ENCODE peak calls at places on chromosomes 7 and 10, in five cellular contexts. I, V, T, N and A are unnamed samples.

GRCh38 chr10:131094406-131095108 is 217.0 kb downstream of the TCERG1L start:
- DNase-seq in N (no peak), V (peak), I (no peak), T (no peak), A (no peak)

GRCh38 chr7:98215561-98216495 is 4.6 kb downstream of the BHLHA15 start:
- DNase-seq in N (no peak), T (no peak), V (no peak), I (no peak), A (no peak)

GRCh38 chr10:3867454-3868273 is 82.7 kb upstream of the KLF6 start:
- DNase-seq in N (no peak), V (no peak), T (no peak), I (no peak), A (no peak)

GRCh38 chr10:71795248-71795647 is 21.9 kb upstream of the VSIR start:
- DNase-seq in V (no peak), I (no peak), N (no peak), T (no peak), A (peak)

GRCh38 chr10:82966130-82966529 is 1091.1 kb downstream of the NRG3 start:
- DNase-seq in V (no peak), I (no peak), N (no peak), T (no peak), A (no peak)

GRCh38 chr7:45421096-45421495 is 153.1 kb upstream of the ADCY1 start:
- DNase-seq in T (no peak), N (no peak), V (no peak), I (peak), A (no peak)

GRCh38 chr10:132402781-132403241 is 5.8 kb downstream of the PWWP2B start:
- DNase-seq in T (no peak), I (no peak), V (no peak), N (no peak), A (no peak)

GRCh38 chr10:115093286-115093775 is at the start of gene ATRNL1:
- DNase-seq in T (peak), V (no peak), N (peak), I (no peak), A (no peak)

GRCh38 chr10:48802611-48803046 is 118.0 kb downstream of the WDFY4 start:
- DNase-seq in T (peak), V (no peak), I (no peak), N (no peak), A (no peak)

GRCh38 chr7:1893025-1893424 is 222.9 kb downstream of the ELFN1 start:
- DNase-seq in V (no peak), N (no peak), T (no peak), I (no peak), A (no peak)

GRCh38 chr7:155346285-155346684 is 48.6 kb downstream of the INSIG1 start:
- DNase-seq in T (no peak), V (no peak), I (no peak), N (no peak), A (no peak)

GRCh38 chr10:31912289-31912688 is 16.3 kb downstream of the ARHGAP12 start:
- DNase-seq in N (peak), V (no peak), I (no peak), T (no peak), A (no peak)

GRCh38 chr7:44280993-44281721 is 44.2 kb downstream of the CAMK2B start:
- DNase-seq in I (no peak), T (no peak), N (no peak), V (peak), A (no peak)

GRCh38 chr10:125868372-125868975 is 12.6 kb downstream of the DHX32 start:
- DNase-seq in V (no peak), N (peak), T (no peak), I (peak), A (no peak)

GRCh38 chr10:101880190-101880573 is 36.6 kb upstream of the KCNIP2 start:
- DNase-seq in N (no peak), I (no peak), V (no peak), T (no peak), A (no peak)